ENCODE peak calls at places on chromosomes 13 and 19, in nine cellular contexts. One of them, this sample, is unnamed.

GRCh38 chr19:33825556-33825955 is 28.9 kb downstream of the KCTD15 start:
- DNase-seq in germinal center: no peak
- DNase-seq in AG10803: no peak
- DNase-seq in effector CD4-positive, alpha-beta T cell: no peak
- DNase-seq in IMR-90: no peak
- DNase-seq in psoas muscle: no peak
- DNase-seq in heart right ventricle: no peak
- DNase-seq in mesendoderm: no peak
- DNase-seq in left cardiac atrium: no peak
- DNase-seq in this sample: no peak

GRCh38 chr19:17323973-17324327 is 10.7 kb downstream of the ANO8 start:
- DNase-seq in germinal center: no peak
- DNase-seq in AG10803: no peak
- DNase-seq in effector CD4-positive, alpha-beta T cell: no peak
- DNase-seq in IMR-90: no peak
- DNase-seq in psoas muscle: no peak
- DNase-seq in heart right ventricle: no peak
- DNase-seq in mesendoderm: no peak
- DNase-seq in left cardiac atrium: no peak
- DNase-seq in this sample: no peak

GRCh38 chr13:63481334-63481733 is 2065.7 kb upstream of the PCDH20 start:
- DNase-seq in germinal center: no peak
- DNase-seq in AG10803: peak; percentile 61
- DNase-seq in effector CD4-positive, alpha-beta T cell: no peak
- DNase-seq in IMR-90: peak; percentile 36
- DNase-seq in psoas muscle: no peak
- DNase-seq in heart right ventricle: no peak
- DNase-seq in mesendoderm: peak; percentile 4
- DNase-seq in left cardiac atrium: no peak
- DNase-seq in this sample: no peak

GRCh38 chr13:45167611-45168554 is 33.0 kb downstream of the KCTD4 start:
- DNase-seq in germinal center: no peak
- DNase-seq in AG10803: peak; percentile 13
- DNase-seq in effector CD4-positive, alpha-beta T cell: no peak
- DNase-seq in IMR-90: no peak
- DNase-seq in psoas muscle: no peak
- DNase-seq in heart right ventricle: peak; percentile 22
- DNase-seq in mesendoderm: peak; percentile 33
- DNase-seq in left cardiac atrium: peak; percentile 47
- DNase-seq in this sample: no peak

GRCh38 chr13:33204130-33204927 is 81.2 kb downstream of the STARD13 start:
- DNase-seq in germinal center: no peak
- DNase-seq in AG10803: peak; percentile 98
- DNase-seq in effector CD4-positive, alpha-beta T cell: no peak
- DNase-seq in IMR-90: peak; percentile 90
- DNase-seq in psoas muscle: peak; percentile 64
- DNase-seq in heart right ventricle: peak; percentile 87
- DNase-seq in mesendoderm: no peak
- DNase-seq in left cardiac atrium: peak; percentile 86
- DNase-seq in this sample: no peak

GRCh38 chr13:42832341-42833153 is 51.2 kb downstream of the FAM216B start:
- DNase-seq in germinal center: no peak
- DNase-seq in AG10803: peak; percentile 96
- DNase-seq in effector CD4-positive, alpha-beta T cell: no peak
- DNase-seq in IMR-90: peak; percentile 94
- DNase-seq in psoas muscle: no peak
- DNase-seq in heart right ventricle: peak; percentile 28
- DNase-seq in mesendoderm: no peak
- DNase-seq in left cardiac atrium: peak; percentile 58
- DNase-seq in this sample: no peak

GRCh38 chr13:111382411-111382810 is 62.0 kb downstream of the TEX29 start:
- DNase-seq in germinal center: no peak
- DNase-seq in AG10803: no peak
- DNase-seq in effector CD4-positive, alpha-beta T cell: no peak
- DNase-seq in IMR-90: no peak
- DNase-seq in psoas muscle: no peak
- DNase-seq in heart right ventricle: no peak
- DNase-seq in mesendoderm: no peak
- DNase-seq in left cardiac atrium: no peak
- DNase-seq in this sample: no peak

GRCh38 chr13:113162783-113163685 is 4.6 kb downstream of the PROZ start:
- DNase-seq in germinal center: no peak
- DNase-seq in AG10803: no peak
- DNase-seq in effector CD4-positive, alpha-beta T cell: no peak
- DNase-seq in IMR-90: no peak
- DNase-seq in psoas muscle: no peak
- DNase-seq in heart right ventricle: no peak
- DNase-seq in mesendoderm: no peak
- DNase-seq in left cardiac atrium: no peak
- DNase-seq in this sample: no peak

GRCh38 chr19:35318679-35319448 is 10.1 kb upstream of the CD22 start:
- DNase-seq in germinal center: no peak
- DNase-seq in AG10803: peak; percentile 73
- DNase-seq in effector CD4-positive, alpha-beta T cell: no peak
- DNase-seq in IMR-90: peak; percentile 71
- DNase-seq in psoas muscle: peak; percentile 72
- DNase-seq in heart right ventricle: peak; percentile 49
- DNase-seq in mesendoderm: no peak
- DNase-seq in left cardiac atrium: peak; percentile 66
- DNase-seq in this sample: no peak

GRCh38 chr13:46097015-46097414 is 7.8 kb downstream of the CPB2 start:
- DNase-seq in germinal center: no peak
- DNase-seq in AG10803: no peak
- DNase-seq in effector CD4-positive, alpha-beta T cell: no peak
- DNase-seq in IMR-90: no peak
- DNase-seq in psoas muscle: no peak
- DNase-seq in heart right ventricle: no peak
- DNase-seq in mesendoderm: no peak
- DNase-seq in left cardiac atrium: no peak
- DNase-seq in this sample: no peak

GRCh38 chr13:50608357-50608756 is 235.1 kb downstream of the DLEU7 start:
- DNase-seq in germinal center: no peak
- DNase-seq in AG10803: no peak
- DNase-seq in effector CD4-positive, alpha-beta T cell: no peak
- DNase-seq in IMR-90: no peak
- DNase-seq in psoas muscle: no peak
- DNase-seq in heart right ventricle: no peak
- DNase-seq in mesendoderm: no peak
- DNase-seq in left cardiac atrium: no peak
- DNase-seq in this sample: no peak

GRCh38 chr19:5205937-5206750 is 134.5 kb downstream of the PTPRS start:
- DNase-seq in germinal center: no peak
- DNase-seq in AG10803: no peak
- DNase-seq in effector CD4-positive, alpha-beta T cell: no peak
- DNase-seq in IMR-90: no peak
- DNase-seq in psoas muscle: no peak
- DNase-seq in heart right ventricle: no peak
- DNase-seq in mesendoderm: no peak
- DNase-seq in left cardiac atrium: no peak
- DNase-seq in this sample: no peak

GRCh38 chr19:7507884-7508283 is 8.0 kb upstream of the ZNF358 start:
- DNase-seq in germinal center: no peak
- DNase-seq in AG10803: peak; percentile 73
- DNase-seq in effector CD4-positive, alpha-beta T cell: no peak
- DNase-seq in IMR-90: peak; percentile 80
- DNase-seq in psoas muscle: peak; percentile 83
- DNase-seq in heart right ventricle: no peak
- DNase-seq in mesendoderm: peak; percentile 85
- DNase-seq in left cardiac atrium: peak; percentile 89
- DNase-seq in this sample: no peak

GRCh38 chr13:45299194-45299593 is 41.8 kb downstream of the TPT1 start:
- DNase-seq in germinal center: no peak
- DNase-seq in AG10803: peak; percentile 13
- DNase-seq in effector CD4-positive, alpha-beta T cell: no peak
- DNase-seq in IMR-90: peak; percentile 45
- DNase-seq in psoas muscle: no peak
- DNase-seq in heart right ventricle: no peak
- DNase-seq in mesendoderm: no peak
- DNase-seq in left cardiac atrium: no peak
- DNase-seq in this sample: no peak

GRCh38 chr13:44306401-44307192 is 67.0 kb upstream of the SERP2 start:
- DNase-seq in germinal center: no peak
- DNase-seq in AG10803: peak; percentile 87
- DNase-seq in effector CD4-positive, alpha-beta T cell: no peak
- DNase-seq in IMR-90: peak; percentile 99
- DNase-seq in psoas muscle: peak; percentile 45
- DNase-seq in heart right ventricle: peak; percentile 89
- DNase-seq in mesendoderm: peak; percentile 76
- DNase-seq in left cardiac atrium: peak; percentile 79
- DNase-seq in this sample: no peak

GRCh38 chr13:75762066-75762937 is 126.2 kb downstream of the LMO7 start:
- DNase-seq in germinal center: no peak
- DNase-seq in AG10803: no peak
- DNase-seq in effector CD4-positive, alpha-beta T cell: no peak
- DNase-seq in IMR-90: peak; percentile 63
- DNase-seq in psoas muscle: no peak
- DNase-seq in heart right ventricle: no peak
- DNase-seq in mesendoderm: no peak
- DNase-seq in left cardiac atrium: no peak
- DNase-seq in this sample: no peak

GRCh38 chr19:58397533-58398037 is 2.1 kb downstream of the RNF225 start:
- DNase-seq in germinal center: no peak
- DNase-seq in AG10803: no peak
- DNase-seq in effector CD4-positive, alpha-beta T cell: no peak
- DNase-seq in IMR-90: no peak
- DNase-seq in psoas muscle: no peak
- DNase-seq in heart right ventricle: no peak
- DNase-seq in mesendoderm: no peak
- DNase-seq in left cardiac atrium: no peak
- DNase-seq in this sample: no peak

GRCh38 chr13:40139896-40140520 is 484.5 kb downstream of the COG6 start:
- DNase-seq in germinal center: no peak
- DNase-seq in AG10803: no peak
- DNase-seq in effector CD4-positive, alpha-beta T cell: no peak
- DNase-seq in IMR-90: no peak
- DNase-seq in psoas muscle: no peak
- DNase-seq in heart right ventricle: no peak
- DNase-seq in mesendoderm: no peak
- DNase-seq in left cardiac atrium: no peak
- DNase-seq in this sample: no peak

This sample was measured in natural killer cell.